ENCODE peak calls at places on chromosomes 1 and 21, in eight cellular contexts. D is cardiac fibroblast, L is HFF-Myc, F is transverse colon, U is foreskin fibroblast, I is AG04449, J is aorta, O is esophagus squamous epithelium. W is an unnamed sample.

GRCh38 chr1:70038025-70038424 is 167.4 kb downstream of the LRRC40 start:
- DNase-seq in D (peak), L (no peak), F (no peak), U (peak), I (no peak), J (peak), O (no peak), W (peak)

GRCh38 chr1:161718559-161719324 is 2.6 kb upstream of the FCRLB start:
- DNase-seq in D (no peak), L (no peak), F (no peak), U (no peak), I (no peak), J (no peak), O (no peak), W (no peak)

GRCh38 chr1:101308935-101309333 is 72.1 kb downstream of the S1PR1 start:
- DNase-seq in D (no peak), L (no peak), F (no peak), U (no peak), I (no peak), J (no peak), O (no peak), W (no peak)

GRCh38 chr21:35829014-35829525 is 231.3 kb downstream of the SETD4 start:
- DNase-seq in D (no peak), L (no peak), F (no peak), U (no peak), I (no peak), J (no peak), O (no peak), W (no peak)

GRCh38 chr21:41678016-41678935 is 88.6 kb downstream of the RIPK4 start:
- DNase-seq in D (peak), L (no peak), F (peak), U (no peak), I (no peak), J (no peak), O (no peak), W (no peak)

GRCh38 chr1:201014816-201015200 is 8.7 kb downstream of the KIF21B start:
- DNase-seq in D (no peak), L (no peak), F (no peak), U (no peak), I (no peak), J (no peak), O (no peak), W (no peak)

GRCh38 chr1:207805841-207806421 is 54.1 kb downstream of the CD46 start:
- DNase-seq in D (peak), L (peak), F (peak), U (peak), I (peak), J (peak), O (no peak), W (peak)

GRCh38 chr1:110084226-110085078 is 14.0 kb upstream of the ALX3 start:
- DNase-seq in D (peak), L (no peak), F (peak), U (peak), I (no peak), J (peak), O (no peak), W (peak)

GRCh38 chr1:28518000-28518744 is 12.3 kb downstream of the RCC1 start:
- DNase-seq in D (peak), L (no peak), F (peak), U (peak), I (no peak), J (peak), O (peak), W (peak)

GRCh38 chr1:155320661-155321576 is at the start of gene RUSC1:
- DNase-seq in D (peak), L (no peak), F (peak), U (peak), I (no peak), J (peak), O (no peak), W (no peak)

GRCh38 chr1:20725189-20726106 is 7.1 kb downstream of the SH2D5 start:
- DNase-seq in D (peak), L (peak), F (no peak), U (peak), I (no peak), J (peak), O (no peak), W (peak)

DNA sequence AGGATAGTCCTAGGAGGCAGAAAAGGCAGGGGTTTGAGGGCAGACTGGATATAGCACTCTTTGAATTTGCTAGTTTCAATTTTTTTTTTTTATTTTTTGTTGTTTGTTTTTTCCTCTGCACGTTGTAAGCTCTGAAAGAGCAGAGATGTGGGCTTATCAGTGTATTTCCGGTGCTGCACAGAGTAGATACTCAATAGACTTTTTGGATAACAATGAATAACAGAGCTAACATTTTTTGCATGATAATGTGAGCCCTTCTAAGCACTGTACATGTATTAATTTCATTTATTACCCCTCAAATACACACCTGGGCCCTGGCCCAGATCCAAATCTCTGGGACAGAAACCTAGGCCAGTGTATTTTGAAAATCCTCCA is 17.1 kb upstream of the PARP1 start:
- DNase-seq in D (no peak), L (no peak), F (no peak), U (no peak), I (no peak), J (no peak), O (no peak), W (no peak)
- H3K4me3 ChIP-seq in D (no peak), L (no peak), F (no peak), U (no peak), I (no peak), J (no peak), O (no peak), W (no peak)

DNA sequence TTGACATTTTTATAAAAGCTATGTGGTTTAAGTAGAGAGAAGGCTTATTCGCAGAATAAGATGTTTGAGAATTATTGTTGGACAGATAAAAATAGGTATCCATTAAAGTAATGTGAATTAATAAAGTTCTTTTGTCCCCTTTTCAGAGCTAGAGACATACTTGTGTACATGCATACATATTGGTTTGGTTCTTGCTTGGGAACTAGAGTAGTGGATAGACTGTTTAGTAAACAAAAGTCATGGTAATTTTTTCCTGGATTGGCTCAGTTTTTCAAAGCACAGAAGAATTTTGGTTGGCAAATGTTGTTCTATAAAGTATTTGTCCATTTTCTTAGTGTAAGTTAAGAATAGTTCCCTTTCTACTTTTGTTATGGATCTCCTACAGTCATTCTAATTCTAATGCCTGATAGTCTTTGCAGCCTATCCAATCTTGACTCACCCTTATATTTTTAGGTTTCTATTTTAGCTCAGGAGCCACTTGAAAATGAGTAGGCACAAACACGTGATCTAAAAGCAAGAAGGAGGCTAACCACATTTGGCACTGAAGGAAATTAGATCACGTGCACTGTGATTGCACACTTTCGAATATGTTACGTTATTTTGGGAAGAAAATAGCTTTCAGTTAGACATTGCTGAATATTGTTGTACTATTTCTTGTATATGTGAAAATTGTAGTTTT is 47.0 kb downstream of the RABGAP1L start:
- DNase-seq in D (peak), L (no peak), F (no peak), U (no peak), I (no peak), J (no peak), O (no peak), W (no peak)
- H3K4me3 ChIP-seq in D (no peak), L (no peak), F (no peak), U (no peak), I (no peak), J (no peak), O (no peak), W (no peak)

GRCh38 chr1:192575499-192576189 is at the start of gene RGS1:
- DNase-seq in D (no peak), L (no peak), F (peak), U (no peak), I (no peak), J (peak), O (no peak), W (no peak)

GRCh38 chr1:192576190-192577144 is 894 bp downstream of the RGS1 start:
- DNase-seq in D (no peak), L (no peak), F (no peak), U (no peak), I (no peak), J (no peak), O (no peak), W (no peak)

GRCh38 chr1:192578144-192578909 is 2.8 kb downstream of the RGS1 start:
- DNase-seq in D (no peak), L (no peak), F (no peak), U (no peak), I (no peak), J (no peak), O (no peak), W (no peak)

GRCh38 chr1:192579319-192579738 is 3.8 kb downstream of the RGS1 start:
- DNase-seq in D (peak), L (no peak), F (no peak), U (peak), I (no peak), J (no peak), O (no peak), W (no peak)

GRCh38 chr1:192577145-192578140 is 1.9 kb downstream of the RGS1 start:
- DNase-seq in D (no peak), L (no peak), F (no peak), U (no peak), I (no peak), J (no peak), O (no peak), W (no peak)
- H3K4me3 ChIP-seq in D (no peak), L (no peak), F (peak), U (no peak), I (no peak), J (no peak), O (no peak), W (no peak)

GRCh38 chr1:193709607-193710006 is 523.2 kb upstream of the B3GALT2 start:
- DNase-seq in D (no peak), L (no peak), F (no peak), U (no peak), I (no peak), J (no peak), O (no peak), W (no peak)

GRCh38 chr1:193703655-193704054 is 517.2 kb upstream of the B3GALT2 start:
- DNase-seq in D (no peak), L (no peak), F (no peak), U (no peak), I (no peak), J (no peak), O (no peak), W (no peak)

GRCh38 chr1:193706763-193707162 is 520.4 kb upstream of the B3GALT2 start:
- DNase-seq in D (no peak), L (no peak), F (no peak), U (peak), I (no peak), J (no peak), O (no peak), W (no peak)

GRCh38 chr1:193705473-193706074 is 519.2 kb upstream of the B3GALT2 start:
- DNase-seq in D (no peak), L (no peak), F (no peak), U (peak), I (no peak), J (no peak), O (no peak), W (no peak)

DNA sequence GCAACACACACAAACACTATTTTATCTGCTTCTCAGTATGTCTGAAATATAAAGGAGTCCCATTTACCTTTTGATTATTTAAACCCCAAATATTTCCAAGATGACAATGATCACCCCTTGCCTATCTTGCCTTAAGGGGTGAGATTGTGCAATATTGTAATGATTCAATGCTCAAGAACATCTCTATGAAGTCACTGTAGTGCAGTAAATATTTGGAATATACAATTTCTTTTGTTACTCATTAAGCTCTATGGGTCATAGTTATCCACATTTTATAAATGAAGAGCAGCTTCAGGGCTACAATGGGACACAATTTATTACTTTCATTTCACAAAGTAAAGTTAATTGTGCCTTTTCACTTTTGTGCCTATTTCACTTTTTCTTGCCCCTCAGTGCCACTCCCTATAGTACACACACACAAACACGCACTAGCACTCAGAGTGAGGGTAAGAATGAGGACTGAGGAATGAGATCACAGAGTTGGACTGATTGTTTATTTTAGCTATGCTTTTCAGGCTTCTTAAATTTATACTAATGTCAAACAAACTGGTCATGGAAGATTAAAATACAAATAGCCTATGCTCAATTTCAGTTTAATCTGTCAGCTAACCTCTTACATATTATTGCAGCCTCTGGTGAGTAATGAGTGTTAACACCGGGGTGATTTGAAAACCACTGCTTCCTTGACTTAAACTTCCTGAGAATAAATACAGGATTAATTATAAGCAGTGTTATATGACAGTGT is 521.0 kb upstream of the B3GALT2 start:
- DNase-seq in D (peak), L (no peak), F (no peak), U (peak), I (no peak), J (no peak), O (no peak), W (no peak)
- H3K4me3 ChIP-seq in D (no peak), L (no peak), F (no peak), U (no peak), I (no peak), J (no peak), O (no peak), W (no peak)